ENCODE peak calls at places on chromosomes 3 and 15, in eight cellular contexts. F is CD8-positive, alpha-beta T cell; D is lower lobe of right lung; V is foreskin keratinocyte; E is astrocyte of the spinal cord; Q is heart right ventricle; A is endothelial cell; J is posterior vena cava. Z is an unnamed sample.

GRCh38 chr3:127588675-127589577 is 1.6 kb downstream of the TPRA1 start:
- DNase-seq in V (peak; percentile 80), J (no peak), F (no peak), E (peak; percentile 36), Q (no peak), A (no peak), D (no peak), Z (no peak)

GRCh38 chr15:93486407-93487117 is 397.6 kb upstream of the RGMA start:
- DNase-seq in Q (no peak), J (no peak), F (no peak), A (no peak), E (no peak), D (no peak), V (no peak), Z (no peak)

GRCh38 chr3:67329358-67329757 is 325.1 kb downstream of the SUCLG2 start:
- DNase-seq in F (no peak), V (peak; percentile 2), D (no peak), E (no peak), Q (no peak), A (no peak), J (no peak), Z (no peak)

GRCh38 chr3:126136428-126137220 is 43.8 kb downstream of the ALDH1L1 start:
- DNase-seq in E (no peak), F (no peak), J (peak; percentile 56), V (no peak), D (peak; percentile 10), A (peak; percentile 2), Q (no peak), Z (no peak)

GRCh38 chr3:124512881-124513609 is 217.2 kb upstream of the UMPS start:
- DNase-seq in Q (no peak), V (no peak), A (no peak), J (no peak), E (no peak), D (no peak), F (no peak), Z (peak; percentile 24)

GRCh38 chr15:101152914-101153313 is 98.9 kb downstream of the CHSY1 start:
- DNase-seq in D (peak; percentile 50), F (no peak), J (peak; percentile 74), Q (no peak), E (no peak), A (peak; percentile 26), V (no peak), Z (peak; percentile 75)

GRCh38 chr15:57296473-57297162 is 79.7 kb upstream of the CGNL1 start:
- DNase-seq in Q (no peak), D (no peak), A (no peak), J (no peak), F (no peak), E (no peak), V (no peak), Z (no peak)

GRCh38 chr3:161265916-161266571 is 44.9 kb downstream of the NMD3 start:
- DNase-seq in E (no peak), F (no peak), D (no peak), Q (no peak), J (no peak), A (no peak), V (peak; percentile 54), Z (no peak)

GRCh38 chr15:86362556-86362955 is 282.9 kb downstream of the AGBL1 start:
- DNase-seq in E (peak; percentile 51), J (no peak), D (no peak), V (peak; percentile 95), Q (no peak), A (no peak), F (no peak), Z (no peak)

GRCh38 chr3:58556761-58557181 is 19.8 kb upstream of the ACOX2 start:
- DNase-seq in F (no peak), V (no peak), A (no peak), D (no peak), E (no peak), J (peak; percentile 46), Q (no peak), Z (no peak)

GRCh38 chr3:43035801-43036340 is 56.8 kb downstream of the GASK1A start:
- DNase-seq in Q (peak; percentile 2), J (no peak), F (no peak), D (no peak), A (no peak), V (no peak), E (no peak), Z (no peak)

GRCh38 chr3:171095063-171095462 is 68.5 kb upstream of the SLC2A2 start:
- DNase-seq in J (no peak), F (no peak), A (no peak), Q (no peak), V (no peak), D (no peak), E (no peak), Z (no peak)

Z was measured in HuH-7.